ENCODE peak calls at places on chromosomes 4 and X, in six cellular contexts. Y is AG08396; O is HepG2; R is AG20443; S is AG10803; A is central memory CD4-positive, alpha-beta T cell. D is an unnamed sample.

GRCh38 chr4:121199742-121200561 is 35.8 kb upstream of the TNIP3 start:
- DNase-seq in Y (no peak), O (no peak), R (no peak), S (no peak), A (no peak), D (no peak)

GRCh38 chr4:156536661-156537060 is 434.9 kb downstream of the PDGFC start:
- DNase-seq in Y (no peak), O (no peak), R (peak; percentile 25), S (peak; percentile 26), A (no peak), D (peak; percentile 44)

GRCh38 chrX:116111497-116111896 is 59.0 kb upstream of the AGTR2 start:
- DNase-seq in Y (no peak), O (no peak), R (no peak), S (no peak), A (no peak), D (no peak)

GRCh38 chr4:136742330-136742729 is 790.0 kb downstream of the PCDH18 start:
- DNase-seq in Y (peak; percentile 14), O (no peak), R (no peak), S (no peak), A (no peak), D (peak; percentile 31)

GRCh38 chrX:136156560-136157117 is 9.3 kb downstream of the FHL1 start:
- DNase-seq in Y (no peak), O (no peak), R (no peak), S (no peak), A (no peak), D (no peak)

GRCh38 chr4:150078996-150079581 is 844 bp downstream of the DCLK2 start:
- DNase-seq in Y (peak; percentile 61), O (no peak), R (peak; percentile 59), S (peak; percentile 56), A (no peak), D (peak; percentile 68)

GRCh38 chr4:105951198-105951597 is 55.9 kb downstream of the NPNT start:
- DNase-seq in Y (no peak), O (no peak), R (peak; percentile 52), S (peak; percentile 77), A (no peak), D (peak; percentile 64)

GRCh38 chrX:123860983-123861382 is 1.1 kb downstream of the XIAP start:
- DNase-seq in Y (no peak), O (no peak), R (no peak), S (no peak), A (no peak), D (peak; percentile 27)

GRCh38 chr4:46254788-46255187 is 130.9 kb upstream of the GABRG1 start:
- DNase-seq in Y (no peak), O (no peak), R (no peak), S (no peak), A (no peak), D (no peak)

GRCh38 chrX:97704474-97704873 is 820.8 kb downstream of the RPA4 start:
- DNase-seq in Y (no peak), O (no peak), R (no peak), S (no peak), A (no peak), D (no peak)

GRCh38 chrX:138191998-138192397 is 519.5 kb downstream of the FGF13 start:
- DNase-seq in Y (peak; percentile 6), O (peak; percentile 4), R (peak; percentile 22), S (peak; percentile 14), A (no peak), D (no peak)

GRCh38 chrX:2264179-2265030 is 236.4 kb downstream of the DHRSX start:
- DNase-seq in Y (no peak), O (no peak), R (no peak), S (no peak), A (no peak), D (no peak)

GRCh38 chr4:151540728-151541437 is 131.9 kb downstream of the FHIP1A start:
- DNase-seq in Y (peak; percentile 48), O (no peak), R (peak; percentile 35), S (peak; percentile 52), A (no peak), D (peak; percentile 97)

GRCh38 chr4:184267673-184268573 is 50.2 kb upstream of the ENPP6 start:
- DNase-seq in Y (peak; percentile 67), O (peak; percentile 43), R (peak; percentile 79), S (peak; percentile 96), A (peak; percentile 74), D (peak; percentile 92)

GRCh38 chr4:147640331-147640730 is 23.1 kb downstream of the TMEM184C start:
- DNase-seq in Y (no peak), O (no peak), R (peak; percentile 11), S (peak; percentile 31), A (no peak), D (peak; percentile 80)

GRCh38 chrX:71184803-71185495 is 38.1 kb upstream of the GJB1 start:
- DNase-seq in Y (no peak), O (no peak), R (no peak), S (no peak), A (no peak), D (no peak)

GRCh38 chr4:56768772-56769171 is 52.7 kb downstream of the SPINK2 start:
- DNase-seq in Y (no peak), O (no peak), R (no peak), S (no peak), A (no peak), D (no peak)

GRCh38 chrX:103584606-103585005 is 709 bp upstream of the TCEAL4 start:
- DNase-seq in Y (no peak), O (no peak), R (no peak), S (no peak), A (no peak), D (peak; percentile 11)

GRCh38 chr4:67886281-67886680 is 2.5 kb upstream of the TMPRSS11D start:
- DNase-seq in Y (no peak), O (no peak), R (no peak), S (no peak), A (no peak), D (peak; percentile 42)

GRCh38 chrX:38465686-38466085 is 95.7 kb upstream of the TSPAN7 start:
- DNase-seq in Y (no peak), O (no peak), R (no peak), S (no peak), A (no peak), D (no peak)

GRCh38 chr4:37837446-37837845 is 11.0 kb downstream of the PGM2 start:
- DNase-seq in Y (peak; percentile 61), O (no peak), R (peak; percentile 79), S (peak; percentile 81), A (no peak), D (peak; percentile 92)

GRCh38 chrX:34884693-34885277 is 57.8 kb upstream of the FAM47B start:
- DNase-seq in Y (peak; percentile 66), O (no peak), R (peak; percentile 56), S (peak; percentile 78), A (no peak), D (peak; percentile 82)

GRCh38 chr4:21134994-21135393 is 434.7 kb downstream of the PACRGL start:
- DNase-seq in Y (no peak), O (no peak), R (no peak), S (peak; percentile 3), A (peak; percentile 12), D (peak; percentile 4)